ENCODE peak calls at places on chromosomes 6 and 20, in ten cellular contexts. I, B, A, U, Y, E, S, N, K and C are unnamed samples.
A peak's percentile ranks its signal among the peaks of the same experiment; 100 is the strongest.

GRCh38 chr6:38268342-38268741 is 371.4 kb downstream of the BTBD9 start:
- DNase-seq in I (no peak), B (no peak), A (no peak), U (no peak), Y (no peak), E (no peak), S (no peak), N (no peak), K (no peak), C (no peak)

GRCh38 chr20:9407805-9408421 is 106.5 kb upstream of the LAMP5 start:
- DNase-seq in I (peak; percentile 77), B (peak; percentile 54), A (peak; percentile 53), U (peak; percentile 84), Y (peak; percentile 60), E (peak; percentile 67), S (peak; percentile 33), N (peak; percentile 22), K (peak; percentile 15), C (no peak)

GRCh38 chr6:106927531-106928398 is 46.8 kb downstream of the CD24 start:
- DNase-seq in I (peak; percentile 14), B (no peak), A (no peak), U (no peak), Y (no peak), E (peak; percentile 87), S (peak; percentile 35), N (peak; percentile 79), K (peak; percentile 2), C (peak; percentile 16)

GRCh38 chr6:79869600-79870084 is 77.7 kb downstream of the ELOVL4 start:
- DNase-seq in I (peak; percentile 72), B (peak; percentile 67), A (peak; percentile 19), U (peak; percentile 88), Y (peak; percentile 31), E (peak; percentile 91), S (peak; percentile 79), N (peak; percentile 88), K (peak; percentile 67), C (peak; percentile 76)

GRCh38 chr6:15444081-15444731 is 198.3 kb downstream of the JARID2 start:
- DNase-seq in I (no peak), B (no peak), A (no peak), U (no peak), Y (no peak), E (no peak), S (no peak), N (no peak), K (no peak), C (no peak)

GRCh38 chr20:11261533-11262000 is 587.8 kb upstream of the JAG1 start:
- DNase-seq in I (peak; percentile 35), B (no peak), A (peak; percentile 38), U (no peak), Y (no peak), E (no peak), S (no peak), N (no peak), K (no peak), C (no peak)

GRCh38 chr6:125140808-125141207 is 12.8 kb upstream of the TPD52L1 start:
- DNase-seq in I (no peak), B (no peak), A (no peak), U (no peak), Y (no peak), E (no peak), S (no peak), N (no peak), K (no peak), C (no peak)

GRCh38 chr6:93962566-93962965 is 543.2 kb upstream of the EPHA7 start:
- DNase-seq in I (no peak), B (no peak), A (no peak), U (no peak), Y (no peak), E (no peak), S (no peak), N (no peak), K (no peak), C (no peak)

GRCh38 chr6:36717231-36717825 is 19.7 kb downstream of the RAB44 start:
- DNase-seq in I (no peak), B (no peak), A (no peak), U (peak; percentile 34), Y (no peak), E (no peak), S (no peak), N (no peak), K (no peak), C (no peak)

GRCh38 chr20:64242797-64243475 is 12.6 kb upstream of the PCMTD2 start:
- DNase-seq in I (no peak), B (no peak), A (no peak), U (peak; percentile 18), Y (no peak), E (no peak), S (no peak), N (no peak), K (no peak), C (no peak)

GRCh38 chr6:157726892-157727628 is 96.0 kb upstream of the SNX9 start:
- DNase-seq in I (no peak), B (no peak), A (no peak), U (no peak), Y (peak; percentile 57), E (no peak), S (peak; percentile 66), N (peak; percentile 34), K (no peak), C (peak; percentile 78)

GRCh38 chr20:49344975-49345374 is 67.1 kb upstream of the ZNFX1 start:
- DNase-seq in I (peak; percentile 83), B (no peak), A (no peak), U (no peak), Y (peak; percentile 21), E (no peak), S (peak; percentile 65), N (no peak), K (no peak), C (peak; percentile 48)

GRCh38 chr20:9015984-9016324 is 52.9 kb upstream of the PLCB4 start:
- DNase-seq in I (peak; percentile 72), B (no peak), A (no peak), U (no peak), Y (no peak), E (peak; percentile 56), S (no peak), N (no peak), K (no peak), C (no peak)

GRCh38 chr6:144482142-144482541 is 197.0 kb downstream of the UTRN start:
- DNase-seq in I (peak; percentile 74), B (peak; percentile 60), A (peak; percentile 20), U (peak; percentile 92), Y (peak; percentile 75), E (peak; percentile 70), S (peak; percentile 77), N (peak; percentile 59), K (peak; percentile 71), C (peak; percentile 76)
- TF ChIP-seq CTCF in I (peak; percentile 72), B (peak; percentile 70), A (peak; percentile 73), U (peak; percentile 76), Y (peak; percentile 58), E (peak; percentile 68), S (peak; percentile 55), N (peak; percentile 53), K (peak; percentile 82), C (peak; percentile 72)

GRCh38 chr6:22189946-22190345 is 106.9 kb downstream of the PRL start:
- DNase-seq in I (no peak), B (no peak), A (no peak), U (no peak), Y (no peak), E (no peak), S (no peak), N (no peak), K (no peak), C (no peak)
- H3K9me3 ChIP-seq in I (no peaks in the 10 kb centered on the region), B (no peaks in the 10 kb centered on the region), A (no peaks in the 10 kb centered on the region), U (no peaks in the 10 kb centered on the region), Y (no peaks in the 10 kb centered on the region), E (peaks cover 2% of the 10 kb centered on the region), S (peaks cover under 1% of the 10 kb centered on the region), N (no peaks in the 10 kb centered on the region), K (peaks cover 9% of the 10 kb centered on the region), C (peaks cover 6% of the 10 kb centered on the region)

GRCh38 chr6:24431045-24431451 is 28.3 kb downstream of the MRS2 start:
- DNase-seq in I (peak; percentile 57), B (peak; percentile 38), A (no peak), U (no peak), Y (no peak), E (peak; percentile 28), S (no peak), N (no peak), K (no peak), C (no peak)
- TF ChIP-seq CTCF in I (peak; percentile 49), B (peak; percentile 60), A (peak; percentile 44), U (peak; percentile 58), Y (peak; percentile 32), E (peak; percentile 75), S (peak; percentile 66), N (peak; percentile 55), K (peak; percentile 61), C (peak; percentile 77)

GRCh38 chr6:162046324-162046723 is 681.2 kb downstream of the PRKN start:
- DNase-seq in I (no peak), B (no peak), A (no peak), U (no peak), Y (no peak), E (no peak), S (no peak), N (no peak), K (no peak), C (no peak)
- H3K9me3 ChIP-seq in I (no peaks in the 10 kb centered on the region), B (no peaks in the 10 kb centered on the region), A (no peaks in the 10 kb centered on the region), U (no peaks in the 10 kb centered on the region), Y (no peaks in the 10 kb centered on the region), E (no peaks in the 10 kb centered on the region), S (no peaks in the 10 kb centered on the region), N (no peaks in the 10 kb centered on the region), K (no peaks in the 10 kb centered on the region), C (no peaks in the 10 kb centered on the region)

DNA sequence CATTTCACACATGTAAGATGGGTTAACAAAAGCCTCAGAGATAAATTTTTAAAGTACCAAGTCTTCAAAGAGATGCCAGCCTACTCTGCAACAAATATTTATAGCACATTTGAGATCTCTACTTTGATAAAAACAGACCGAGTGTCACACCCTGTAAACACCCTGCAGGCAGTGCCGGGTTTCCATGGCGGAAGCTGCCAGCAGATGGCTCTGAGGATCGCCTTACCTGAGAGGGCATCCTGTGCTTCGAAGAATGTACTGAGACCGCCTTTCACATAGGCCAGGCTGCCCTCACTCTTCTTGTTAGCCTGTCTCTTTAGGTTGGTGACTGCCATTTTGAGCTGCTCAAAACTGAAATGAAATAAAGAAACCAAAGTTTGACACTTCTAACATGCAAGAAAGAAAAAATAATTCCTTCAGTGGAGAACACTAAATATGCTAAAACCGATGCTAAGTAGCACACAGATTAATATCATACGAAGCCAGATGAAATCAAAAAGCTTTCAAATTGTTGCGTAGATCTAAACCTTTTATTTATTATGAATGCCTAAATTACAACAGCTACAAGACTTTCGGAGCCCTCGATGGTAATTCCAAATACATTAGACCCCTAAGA is 39.3 kb downstream of the HUS1B start:
- DNase-seq in I (peak; percentile 3), B (no peak), A (no peak), U (no peak), Y (no peak), E (no peak), S (no peak), N (no peak), K (no peak), C (no peak)
- TF ChIP-seq CTCF in I (peak; percentile 20), B (no peak), A (peak; percentile 4), U (no peak), Y (no peak), E (peak; percentile 25), S (no peak), N (no peak), K (no peak), C (no peak)